ENCODE peak calls at places on chromosomes 6 and 20, in six cellular contexts. One of them, this sample, is unnamed.

GRCh38 chr6:155541976-155542375 is 86.3 kb upstream of the NOX3 start:
- DNase-seq in K562: no peak
- DNase-seq in uterus: no peak
- DNase-seq in A549: no peak
- DNase-seq in IMR-90: no peak
- DNase-seq in heart left ventricle: no peak
- DNase-seq in this sample: no peak

GRCh38 chr6:99822741-99823512 is 171.1 kb downstream of the MCHR2 start:
- DNase-seq in IMR-90: peak
- DNase-seq in K562: peak
- DNase-seq in A549: peak
- DNase-seq in uterus: no peak
- DNase-seq in heart left ventricle: no peak
- DNase-seq in this sample: no peak

GRCh38 chr6:41162687-41163418 is at the start of gene TREM2:
- DNase-seq in A549: no peak
- DNase-seq in IMR-90: no peak
- DNase-seq in uterus: no peak
- DNase-seq in K562: no peak
- DNase-seq in heart left ventricle: no peak
- DNase-seq in this sample: no peak

GRCh38 chr6:41731561-41732086 is 3.8 kb downstream of the TFEB start:
- DNase-seq in K562: no peak
- DNase-seq in heart left ventricle: no peak
- DNase-seq in IMR-90: no peak
- DNase-seq in A549: no peak
- DNase-seq in uterus: no peak
- DNase-seq in this sample: no peak

GRCh38 chr6:121695346-121695745 is 259.9 kb downstream of the GJA1 start:
- DNase-seq in IMR-90: no peak
- DNase-seq in A549: no peak
- DNase-seq in uterus: no peak
- DNase-seq in K562: no peak
- DNase-seq in heart left ventricle: no peak
- DNase-seq in this sample: no peak

GRCh38 chr6:15260099-15260821 is 14.4 kb downstream of the JARID2 start:
- DNase-seq in uterus: no peak
- DNase-seq in IMR-90: peak
- DNase-seq in A549: no peak
- DNase-seq in K562: no peak
- DNase-seq in heart left ventricle: no peak
- DNase-seq in this sample: no peak

GRCh38 chr6:119612176-119612870 is 262.8 kb upstream of the MAN1A1 start:
- DNase-seq in K562: no peak
- DNase-seq in heart left ventricle: no peak
- DNase-seq in A549: no peak
- DNase-seq in IMR-90: peak
- DNase-seq in uterus: no peak
- DNase-seq in this sample: no peak

GRCh38 chr6:150324044-150324443 is 44.8 kb upstream of the IYD start:
- DNase-seq in IMR-90: no peak
- DNase-seq in K562: no peak
- DNase-seq in heart left ventricle: no peak
- DNase-seq in uterus: no peak
- DNase-seq in A549: no peak
- DNase-seq in this sample: no peak

GRCh38 chr6:17622144-17622543 is 22.0 kb downstream of the FAM8A1 start:
- DNase-seq in K562: no peak
- DNase-seq in heart left ventricle: no peak
- DNase-seq in IMR-90: no peak
- DNase-seq in uterus: no peak
- DNase-seq in A549: no peak
- DNase-seq in this sample: no peak

GRCh38 chr6:91713911-91714310 is 1127.0 kb upstream of the MAP3K7 start:
- DNase-seq in K562: no peak
- DNase-seq in A549: no peak
- DNase-seq in heart left ventricle: no peak
- DNase-seq in uterus: no peak
- DNase-seq in IMR-90: peak
- DNase-seq in this sample: no peak

GRCh38 chr6:128327890-128328289 is 192.5 kb downstream of the PTPRK start:
- DNase-seq in heart left ventricle: no peak
- DNase-seq in uterus: no peak
- DNase-seq in A549: no peak
- DNase-seq in K562: peak
- DNase-seq in IMR-90: peak
- DNase-seq in this sample: no peak

GRCh38 chr6:31836036-31836675 is 8.6 kb downstream of the HSPA1B start:
- DNase-seq in heart left ventricle: no peak
- DNase-seq in K562: no peak
- DNase-seq in A549: no peak
- DNase-seq in uterus: no peak
- DNase-seq in IMR-90: peak
- DNase-seq in this sample: no peak

GRCh38 chr6:31831350-31832215 is 4.0 kb downstream of the HSPA1B start:
- DNase-seq in heart left ventricle: no peak
- DNase-seq in A549: no peak
- DNase-seq in uterus: no peak
- DNase-seq in K562: peak
- DNase-seq in IMR-90: no peak
- DNase-seq in this sample: no peak

GRCh38 chr6:31834704-31835375 is 7.3 kb downstream of the HSPA1B start:
- DNase-seq in uterus: peak
- DNase-seq in A549: peak
- DNase-seq in K562: peak
- DNase-seq in IMR-90: no peak
- DNase-seq in heart left ventricle: peak
- DNase-seq in this sample: peak

GRCh38 chr6:31836676-31837611 is 9.4 kb downstream of the HSPA1B start:
- DNase-seq in A549: no peak
- DNase-seq in uterus: no peak
- DNase-seq in K562: peak
- DNase-seq in heart left ventricle: no peak
- DNase-seq in IMR-90: peak
- DNase-seq in this sample: no peak

DNA sequence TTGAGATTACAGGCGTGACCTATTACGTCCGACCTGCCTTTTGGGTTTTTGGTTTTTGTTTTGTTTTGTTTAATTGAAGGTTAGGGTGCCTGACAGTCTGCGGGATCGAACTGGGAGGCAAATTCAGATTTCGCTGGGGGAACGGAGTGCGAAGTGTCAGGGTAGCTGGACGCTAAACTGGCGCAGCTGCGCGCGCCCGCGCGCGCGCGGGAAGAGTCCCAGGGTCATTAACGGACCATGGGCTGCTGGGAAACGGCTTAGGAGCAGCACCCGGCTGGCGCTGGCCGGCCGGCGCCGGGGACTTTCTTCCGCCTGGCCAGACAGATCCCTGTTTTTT is 6.8 kb downstream of the HSPA1B start:
- DNase-seq in heart left ventricle: peak
- DNase-seq in K562: peak
- DNase-seq in uterus: peak
- DNase-seq in IMR-90: peak
- DNase-seq in A549: peak
- DNase-seq in this sample: peak
- TF ChIP-seq POLR2A in heart left ventricle: peak
- TF ChIP-seq POLR2A in K562: no peak
- TF ChIP-seq POLR2A in uterus: peak
- TF ChIP-seq POLR2A in IMR-90: no peak
- TF ChIP-seq POLR2A in A549: peak
- TF ChIP-seq POLR2A in this sample: no peak

DNA sequence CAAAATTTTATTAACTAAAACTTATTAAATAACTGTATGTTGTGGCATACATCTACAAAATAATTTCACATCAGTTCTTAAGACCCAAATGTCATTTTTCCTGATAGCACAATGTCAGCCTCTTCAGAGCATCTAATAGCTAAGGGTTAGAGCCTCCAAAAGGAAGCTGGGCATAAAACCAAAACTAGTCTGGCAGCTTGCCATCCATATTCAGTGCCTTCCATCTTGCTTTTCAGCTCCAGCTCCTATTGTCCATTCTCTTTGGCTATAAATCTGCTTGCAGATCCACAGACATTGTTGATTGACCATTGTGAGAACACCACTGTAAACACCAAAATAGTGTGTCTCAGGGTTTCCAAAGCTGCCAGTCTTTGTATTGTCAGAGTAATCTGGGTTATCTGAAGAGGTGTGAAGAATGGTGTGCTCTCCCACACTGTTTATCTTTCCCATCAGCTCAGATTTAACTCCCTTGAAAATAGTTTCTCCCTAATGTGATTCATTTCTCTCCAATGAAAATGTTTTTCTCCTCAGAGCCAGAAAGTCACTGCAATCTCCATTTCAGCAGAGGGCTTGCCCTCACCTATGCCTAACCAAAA is 154.8 kb upstream of the KCNQ5 start:
- DNase-seq in uterus: no peak
- DNase-seq in IMR-90: no peak
- DNase-seq in A549: no peak
- DNase-seq in K562: no peak
- DNase-seq in heart left ventricle: no peak
- DNase-seq in this sample: no peak
- H3K4me3 ChIP-seq in uterus: no peak
- H3K4me3 ChIP-seq in IMR-90: no peak
- H3K4me3 ChIP-seq in A549: no peak
- H3K4me3 ChIP-seq in K562: no peak
- H3K4me3 ChIP-seq in heart left ventricle: no peak
- H3K4me3 ChIP-seq in this sample: no peak

GRCh38 chr20:33317424-33318095 is 34.5 kb downstream of the BPIFB1 start:
- DNase-seq in K562: no peak
- DNase-seq in uterus: no peak
- DNase-seq in IMR-90: no peak
- DNase-seq in A549: no peak
- DNase-seq in heart left ventricle: no peak
- DNase-seq in this sample: no peak
- TF ChIP-seq CTCF in K562: no peak
- TF ChIP-seq CTCF in uterus: no peak
- TF ChIP-seq CTCF in IMR-90: no peak
- TF ChIP-seq CTCF in A549: no peak
- TF ChIP-seq CTCF in heart left ventricle: no peak
- TF ChIP-seq CTCF in this sample: no peak

GRCh38 chr20:41316602-41317535 is 662 bp downstream of the ZHX3 start:
- DNase-seq in heart left ventricle: peak
- DNase-seq in K562: peak
- DNase-seq in IMR-90: peak
- DNase-seq in uterus: peak
- DNase-seq in A549: peak
- DNase-seq in this sample: peak
- TF ChIP-seq POLR2A in heart left ventricle: no peak
- TF ChIP-seq POLR2A in K562: no peak
- TF ChIP-seq POLR2A in IMR-90: peak
- TF ChIP-seq POLR2A in uterus: no peak
- TF ChIP-seq POLR2A in A549: no peak
- TF ChIP-seq POLR2A in this sample: no peak

DNA sequence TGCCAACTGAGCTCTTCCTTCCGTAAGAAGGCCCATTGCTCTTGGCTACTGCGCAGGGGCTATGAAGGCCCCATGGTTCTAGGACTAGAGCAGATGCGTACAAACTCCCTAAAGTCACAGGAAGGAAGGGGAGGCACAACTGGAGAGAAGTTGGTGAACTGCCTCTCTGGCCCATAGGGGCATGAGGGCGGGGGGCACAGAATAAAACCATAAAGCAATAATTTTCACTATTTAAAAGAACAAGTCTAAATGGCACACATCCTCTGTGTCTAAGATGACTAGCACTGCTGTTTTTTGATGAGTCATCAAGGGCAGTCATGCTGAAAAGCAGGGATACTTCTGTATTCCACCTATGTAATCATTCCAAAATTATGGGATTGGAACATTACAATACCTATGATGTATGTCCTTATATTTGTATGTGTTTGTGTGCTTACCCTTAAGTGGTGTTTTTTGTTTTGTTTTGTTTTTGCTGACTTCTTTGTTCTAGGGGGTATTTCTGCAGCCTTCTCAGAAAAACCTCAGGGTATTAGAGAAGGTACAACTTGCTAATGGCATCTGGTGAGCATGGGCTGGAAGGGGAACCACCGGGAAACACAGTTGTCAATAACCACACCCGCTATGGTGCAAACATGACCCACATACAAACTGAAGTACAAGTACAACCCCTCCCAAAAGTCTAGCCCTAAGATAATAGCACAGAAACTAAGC is 36.9 kb downstream of the B4GALT5 start:
- DNase-seq in IMR-90: peak
- DNase-seq in uterus: no peak
- DNase-seq in K562: peak
- DNase-seq in heart left ventricle: no peak
- DNase-seq in A549: peak
- DNase-seq in this sample: peak
- H3K4me3 ChIP-seq in IMR-90: no peak
- H3K4me3 ChIP-seq in uterus: no peak
- H3K4me3 ChIP-seq in K562: no peak
- H3K4me3 ChIP-seq in heart left ventricle: no peak
- H3K4me3 ChIP-seq in A549: peak
- H3K4me3 ChIP-seq in this sample: no peak

DNA sequence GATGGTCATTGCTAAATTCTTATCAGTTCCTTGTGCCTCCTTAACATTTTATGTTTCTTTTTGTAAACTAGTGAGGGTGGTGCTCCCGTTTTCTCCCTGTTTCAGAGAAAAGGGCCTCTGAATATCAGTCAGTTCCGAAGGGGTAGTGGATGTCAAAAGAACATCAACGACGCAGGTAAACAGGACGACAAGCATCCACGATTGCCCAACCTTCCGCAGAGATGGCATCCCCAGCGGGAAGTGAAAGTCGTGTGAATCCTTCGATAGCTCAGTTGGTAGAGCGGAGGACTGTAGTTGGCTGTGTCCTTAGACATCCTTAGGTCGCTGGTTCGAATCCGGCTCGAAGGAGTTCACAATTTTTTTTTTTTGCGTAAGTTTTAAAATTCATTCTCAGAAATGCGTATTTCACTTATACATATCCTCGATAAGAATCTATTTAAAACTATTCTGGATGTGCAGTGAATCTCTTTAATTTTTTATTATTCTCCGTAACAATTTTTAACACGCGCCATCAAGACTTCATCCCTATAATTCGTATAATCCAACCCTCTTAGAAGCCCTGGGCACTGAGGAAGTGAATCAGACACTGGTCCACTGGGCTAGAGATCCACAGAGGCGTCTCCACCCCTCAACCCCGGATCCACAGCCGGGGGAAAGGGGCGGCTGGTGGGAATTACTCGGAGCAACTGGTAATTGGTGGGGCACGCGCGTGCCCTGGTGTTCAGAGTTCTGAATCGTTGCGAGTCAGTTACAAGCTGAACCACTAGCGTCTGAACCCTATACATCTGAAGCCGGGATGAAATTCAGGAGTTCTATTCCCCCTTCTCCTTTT is 27.9 kb upstream of the ABT1 start:
- DNase-seq in A549: no peak
- DNase-seq in K562: peak
- DNase-seq in uterus: peak
- DNase-seq in IMR-90: peak
- DNase-seq in heart left ventricle: peak
- DNase-seq in this sample: peak
- TF ChIP-seq CTCF in A549: peak
- TF ChIP-seq CTCF in K562: peak
- TF ChIP-seq CTCF in uterus: no peak
- TF ChIP-seq CTCF in IMR-90: peak
- TF ChIP-seq CTCF in heart left ventricle: peak
- TF ChIP-seq CTCF in this sample: no peak

GRCh38 chr20:4973330-4974097 is 27.8 kb downstream of the SLC23A2 start:
- DNase-seq in uterus: peak
- DNase-seq in IMR-90: peak
- DNase-seq in K562: no peak
- DNase-seq in A549: peak
- DNase-seq in heart left ventricle: peak
- DNase-seq in this sample: peak
- TF ChIP-seq POLR2A in uterus: no peak
- TF ChIP-seq POLR2A in IMR-90: no peak
- TF ChIP-seq POLR2A in K562: no peak
- TF ChIP-seq POLR2A in A549: no peak
- TF ChIP-seq POLR2A in heart left ventricle: no peak
- TF ChIP-seq POLR2A in this sample: no peak

GRCh38 chr6:90457867-90458259 is 129.0 kb downstream of the MAP3K7 start:
- DNase-seq in K562: no peak
- DNase-seq in A549: no peak
- DNase-seq in heart left ventricle: no peak
- DNase-seq in IMR-90: no peak
- DNase-seq in uterus: no peak
- DNase-seq in this sample: no peak
- H3K4me3 ChIP-seq in K562: peak
- H3K4me3 ChIP-seq in A549: no peak
- H3K4me3 ChIP-seq in heart left ventricle: no peak
- H3K4me3 ChIP-seq in IMR-90: no peak
- H3K4me3 ChIP-seq in uterus: no peak
- H3K4me3 ChIP-seq in this sample: no peak

This sample was measured in lower leg skin.